ENCODE peak calls at places on chromosomes 13 and 19, in four cellular contexts. W is body of pancreas, M is GM06990, V is IMR-90. O is an unnamed sample.

GRCh38 chr13:45108716-45109706 is 11.3 kb upstream of the GTF2F2 start:
- DNase-seq in W (no peak), M (peak), V (peak), O (peak)

GRCh38 chr19:38880076-38880881 is 2.2 kb upstream of the RINL start:
- DNase-seq in W (no peak), M (no peak), V (no peak), O (no peak)

GRCh38 chr19:858868-859843 is at the start of gene CFD:
- DNase-seq in W (no peak), M (no peak), V (no peak), O (no peak)

GRCh38 chr13:62920181-62920580 is 1504.5 kb upstream of the PCDH20 start:
- DNase-seq in W (no peak), M (no peak), V (peak), O (no peak)

GRCh38 chr13:89315287-89315686 is 1644.1 kb downstream of the SLITRK5 start:
- DNase-seq in W (no peak), M (no peak), V (no peak), O (no peak)

GRCh38 chr13:63864171-63864902 is 2448.7 kb upstream of the PCDH20 start:
- DNase-seq in W (no peak), M (no peak), V (peak), O (no peak)

GRCh38 chr13:30692108-30692507 is 43.2 kb upstream of the ALOX5AP start:
- DNase-seq in W (no peak), M (no peak), V (no peak), O (no peak)

GRCh38 chr19:33904681-33905080 is 108.0 kb downstream of the KCTD15 start:
- DNase-seq in W (peak), M (no peak), V (no peak), O (no peak)

GRCh38 chr19:34209726-34210125 is 37.4 kb downstream of the LSM14A start:
- DNase-seq in W (no peak), M (no peak), V (no peak), O (no peak)

GRCh38 chr19:48603001-48603400 is 3.5 kb upstream of the SPACA4 start:
- DNase-seq in W (no peak), M (no peak), V (no peak), O (no peak)

GRCh38 chr19:53883741-53884140 is 1.7 kb downstream of the PRKCG start:
- DNase-seq in W (no peak), M (no peak), V (no peak), O (no peak)

GRCh38 chr13:93345061-93345460 is 118.5 kb downstream of the GPC6 start:
- DNase-seq in W (no peak), M (no peak), V (no peak), O (no peak)

GRCh38 chr19:42271045-42271419 is 2.0 kb downstream of the CIC start:
- DNase-seq in W (no peak), M (no peak), V (no peak), O (no peak)

GRCh38 chr13:39682788-39683187 is 27.3 kb downstream of the COG6 start:
- DNase-seq in W (no peak), M (peak), V (no peak), O (peak)

GRCh38 chr13:95569966-95570365 is 17.4 kb downstream of the CLDN10 start:
- DNase-seq in W (no peak), M (no peak), V (no peak), O (no peak)

GRCh38 chr19:33821871-33822270 is 25.2 kb downstream of the KCTD15 start:
- DNase-seq in W (no peak), M (no peak), V (no peak), O (no peak)

GRCh38 chr13:68078874-68079273 is 848.7 kb upstream of the PCDH9 start:
- DNase-seq in W (no peak), M (no peak), V (no peak), O (no peak)

GRCh38 chr19:39160889-39161672 is 35.5 kb downstream of the PAK4 start:
- DNase-seq in W (no peak), M (no peak), V (peak), O (no peak)

GRCh38 chr19:11420894-11421606 is 1.9 kb upstream of the RGL3 start:
- DNase-seq in W (no peak), M (no peak), V (no peak), O (no peak)
- TF ChIP-seq CTCF in W (no peak), M (no peak), V (no peak), O (no peak)

DNA sequence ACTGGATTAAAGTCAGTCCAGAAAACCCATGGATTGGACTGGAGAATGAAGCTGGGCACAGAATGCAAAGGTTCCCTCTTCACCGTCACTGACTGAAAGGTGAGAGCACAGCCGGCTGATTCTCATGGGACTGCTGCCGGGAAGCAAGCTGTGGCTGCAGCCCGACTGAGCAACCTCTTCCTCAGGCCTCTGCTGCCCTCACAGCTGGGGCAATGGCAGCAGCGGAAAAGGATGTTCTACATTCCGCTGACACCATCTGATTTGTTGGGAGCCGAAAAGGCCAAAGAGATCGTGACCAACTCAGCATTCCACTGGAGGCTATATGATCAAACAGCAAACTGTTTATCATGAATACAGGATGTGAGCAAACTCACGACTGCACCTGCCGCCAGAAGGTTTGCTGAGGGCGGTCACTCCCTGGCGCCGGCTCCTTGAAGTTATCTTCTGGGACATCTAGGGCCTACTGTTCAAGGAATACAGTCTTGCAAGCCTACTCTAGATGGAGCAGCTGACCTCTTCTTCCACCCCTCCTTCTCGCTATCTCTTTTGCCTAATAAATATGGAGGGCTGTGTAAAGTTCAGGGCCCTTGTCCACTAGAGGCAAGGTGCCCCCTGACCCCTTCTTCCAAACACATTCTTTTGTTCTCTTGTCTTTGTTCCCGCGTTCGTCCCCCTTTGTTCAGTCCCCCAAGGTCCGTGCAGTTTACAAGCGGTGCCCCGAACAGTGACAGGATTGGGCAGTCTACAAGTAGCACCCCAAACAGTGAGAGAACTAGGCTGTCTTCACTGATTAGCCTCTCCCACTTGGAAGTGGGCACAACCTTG is 19.6 kb upstream of the SIGLEC6 start:
- DNase-seq in W (no peak), M (no peak), V (no peak), O (peak)
- H3K4me3 ChIP-seq in W (no peak), M (peak), V (no peak), O (peak)

GRCh38 chr13:112332727-112333126 is 43.4 kb upstream of the SPACA7 start:
- DNase-seq in W (no peak), M (no peak), V (no peak), O (no peak)

GRCh38 chr13:112331675-112332074 is 44.5 kb upstream of the SPACA7 start:
- DNase-seq in W (no peak), M (no peak), V (no peak), O (no peak)

GRCh38 chr13:112330479-112331407 is 45.4 kb upstream of the SPACA7 start:
- DNase-seq in W (no peak), M (no peak), V (no peak), O (no peak)

GRCh38 chr13:112333756-112334543 is 42.2 kb upstream of the SPACA7 start:
- DNase-seq in W (no peak), M (no peak), V (no peak), O (no peak)

DNA sequence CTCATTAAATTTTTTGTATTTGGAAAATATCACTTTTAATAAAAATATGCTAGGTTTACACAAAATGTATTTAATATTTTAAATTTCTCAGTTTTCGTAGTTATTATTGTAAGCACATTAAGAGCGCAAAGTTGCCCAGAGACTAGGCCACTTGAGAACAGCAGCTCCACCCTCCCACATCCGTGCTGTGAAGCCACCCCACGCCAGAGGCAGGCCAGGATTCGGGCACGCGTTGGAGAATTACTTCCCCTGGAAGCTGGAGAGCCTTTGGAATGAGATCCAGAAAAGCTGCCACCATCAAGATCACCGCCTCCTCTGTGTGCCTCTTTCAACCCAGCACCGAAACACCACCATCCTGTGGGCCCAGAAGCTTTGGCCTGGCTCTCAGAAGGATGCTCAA is 41.0 kb upstream of the SPACA7 start:
- DNase-seq in W (no peak), M (no peak), V (no peak), O (no peak)
- TF ChIP-seq CTCF in W (no peak), M (no peak), V (no peak), O (no peak)

DNA sequence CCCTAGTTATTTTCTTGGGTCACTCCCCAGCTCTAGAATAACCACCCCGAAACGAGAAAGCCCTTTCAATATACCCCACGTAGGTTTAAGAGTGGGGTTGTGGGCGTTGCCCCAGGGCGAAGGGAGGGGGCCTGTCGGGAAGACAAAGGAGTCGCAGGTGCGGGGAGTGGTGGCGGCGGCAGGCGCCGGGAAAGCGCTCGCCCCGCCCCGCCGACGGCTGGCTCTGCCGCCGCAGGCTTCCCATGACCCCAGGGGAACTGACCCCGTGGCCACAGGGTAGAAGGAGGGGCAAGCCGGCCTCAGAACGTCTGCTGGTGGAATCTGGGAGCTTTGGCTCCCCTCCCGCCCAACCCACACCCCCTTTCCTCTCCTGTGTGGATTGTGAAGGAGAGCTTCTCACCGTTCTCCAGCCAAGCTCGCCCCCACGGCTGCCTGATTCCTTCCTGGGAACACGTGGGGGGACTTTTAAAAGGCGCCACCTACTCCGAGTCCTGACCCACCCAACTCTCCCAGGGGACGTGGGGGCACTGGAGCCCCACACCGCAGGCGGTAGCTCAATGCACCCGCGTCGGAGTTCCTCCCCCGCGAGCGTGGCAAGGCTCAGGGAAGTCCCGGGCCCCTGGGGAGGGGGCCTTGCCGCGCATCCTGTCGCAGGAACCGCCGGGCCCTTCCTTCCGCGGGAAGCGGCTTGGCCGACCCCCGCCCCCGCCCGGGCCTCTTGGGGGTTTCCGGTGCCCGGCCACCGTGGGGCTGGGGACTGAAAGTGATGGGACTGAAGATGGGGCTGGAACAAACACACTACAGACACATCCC is 5.5 kb downstream of the IER2 start:
- DNase-seq in W (peak), M (peak), V (peak), O (peak)
- H3K4me3 ChIP-seq in W (no peak), M (peak), V (peak), O (peak)

DNA sequence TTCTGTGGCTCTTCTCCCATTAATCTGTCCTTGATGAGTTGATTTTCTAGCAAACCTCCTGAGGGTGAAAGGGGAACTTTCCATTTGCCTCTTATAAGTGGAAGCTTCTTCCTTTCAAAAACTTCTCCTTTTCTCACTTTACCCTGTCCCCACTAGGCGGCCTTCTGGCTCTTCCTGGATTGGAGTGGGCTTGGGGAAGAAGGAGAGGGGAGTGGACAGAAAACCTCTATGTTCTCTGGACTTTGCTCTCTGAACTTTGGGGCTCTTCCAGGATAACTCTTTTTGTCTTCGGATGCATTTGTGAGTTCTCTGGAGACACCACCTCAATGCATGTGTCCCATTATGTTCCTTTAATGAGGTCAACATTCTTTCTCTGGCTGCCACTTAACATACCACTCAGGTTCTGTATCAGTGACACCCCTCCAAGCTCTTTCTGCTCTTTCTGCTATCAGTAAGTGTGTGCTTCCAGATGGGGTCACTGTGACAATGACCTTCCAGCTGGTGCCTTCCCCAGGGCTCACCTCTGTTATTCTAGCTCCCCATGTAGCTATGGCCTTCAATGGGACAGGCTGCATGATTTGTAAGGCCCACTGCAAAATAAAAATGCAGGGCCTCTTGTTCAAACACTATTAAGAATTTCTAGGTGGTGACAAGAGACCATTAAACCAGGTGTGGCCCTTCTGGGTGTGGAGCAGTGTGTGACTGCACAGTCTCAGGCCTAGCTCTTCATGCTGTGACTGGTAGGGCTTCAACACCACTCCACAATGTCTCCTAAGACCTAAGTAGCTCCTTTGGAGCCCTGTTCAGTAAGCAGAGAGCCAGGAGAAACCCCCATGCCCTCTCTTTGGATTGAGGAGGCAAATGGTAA is 389.2 kb downstream of the EFNB2 start:
- DNase-seq in W (no peak), M (no peak), V (no peak), O (no peak)
- TF ChIP-seq CTCF in W (no peak), M (no peak), V (no peak), O (no peak)

GRCh38 chr19:14474827-14475226 is 327 bp downstream of the PTGER1 start:
- DNase-seq in W (no peak), M (no peak), V (no peak), O (no peak)
- H3K4me3 ChIP-seq in W (no peak), M (no peak), V (peak), O (no peak)

DNA sequence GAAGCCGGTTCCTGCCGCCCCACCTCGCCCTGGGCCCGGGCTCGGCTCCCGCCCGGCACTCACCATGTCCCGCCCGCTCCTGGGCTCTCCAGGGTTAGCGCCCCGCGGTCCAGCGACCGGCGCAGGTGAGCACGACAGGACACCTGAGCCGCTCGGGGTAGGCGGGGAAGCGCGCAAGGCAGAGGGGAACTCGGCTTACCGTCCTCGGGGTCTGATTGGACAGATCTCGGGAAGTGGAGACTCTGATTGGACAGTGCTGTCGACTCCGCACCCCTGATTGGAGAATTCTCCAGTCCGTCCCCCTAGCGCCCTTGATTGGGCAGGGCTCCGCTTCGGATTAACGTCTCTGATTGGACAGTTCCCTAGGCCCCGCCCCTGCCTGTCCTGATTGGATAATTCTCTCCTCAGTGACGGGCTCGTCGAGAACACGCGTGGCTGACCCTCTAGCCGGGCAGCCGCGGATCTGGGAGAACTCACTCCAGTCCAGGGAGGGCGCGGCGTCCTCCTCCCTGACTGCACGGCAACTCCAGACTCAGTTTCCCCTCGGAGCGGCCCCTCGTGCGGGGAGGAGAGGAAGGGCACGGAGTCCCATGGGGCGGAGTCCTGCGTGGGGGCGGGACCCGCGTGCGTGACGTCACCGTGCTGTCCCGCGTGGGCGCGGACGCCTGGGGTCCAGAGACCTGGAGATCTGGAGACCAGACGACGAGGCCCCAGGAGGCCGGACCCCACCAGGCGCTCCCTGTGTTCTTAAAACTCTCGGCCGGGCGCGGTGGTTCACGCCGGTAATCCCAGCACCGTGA is at the start of gene ZNF77:
- DNase-seq in W (peak), M (peak), V (peak), O (peak)
- TF ChIP-seq CTCF in W (no peak), M (no peak), V (no peak), O (no peak)

GRCh38 chr13:24271611-24272451 is 37.5 kb upstream of the C1QTNF9 start:
- DNase-seq in W (peak), M (peak), V (peak), O (peak)
- H3K4me3 ChIP-seq in W (no peak), M (peak), V (peak), O (peak)

DNA sequence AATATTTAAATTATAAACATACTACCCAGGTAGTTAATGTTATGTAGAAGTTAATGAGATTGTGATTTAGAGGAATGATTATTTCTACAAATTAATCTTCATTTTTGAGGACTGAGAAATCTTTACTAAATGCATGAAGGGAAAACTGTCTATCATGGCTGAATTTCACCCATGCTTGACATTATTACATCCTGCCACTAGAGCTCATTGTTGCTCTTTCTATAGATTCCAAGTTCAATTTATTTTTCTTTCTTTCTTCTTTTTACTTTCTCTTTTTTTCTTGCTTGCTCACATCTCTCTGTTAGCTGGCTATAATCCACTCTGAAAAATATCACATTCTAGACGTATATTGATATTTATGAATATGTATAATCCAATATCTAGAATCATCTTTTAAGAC is 505.0 kb upstream of the KLHL1 start:
- DNase-seq in W (no peak), M (no peak), V (no peak), O (no peak)
- TF ChIP-seq CTCF in W (no peak), M (no peak), V (no peak), O (no peak)

GRCh38 chr13:110045919-110046318 is 259.5 kb upstream of the IRS2 start:
- DNase-seq in W (no peak), M (no peak), V (no peak), O (no peak)
- H3K4me3 ChIP-seq in W (no peak), M (no peak), V (no peak), O (no peak)